ENCODE peak calls at places on chromosomes 1 and 21, in five cellular contexts. U, J, G, A and M are unnamed samples.

GRCh38 chr1:33275200-33275599 is 18.9 kb downstream of the ZNF362 start:
- DNase-seq in G (no peak), U (no peak), J (no peak), A (no peak), M (no peak)

GRCh38 chr1:6209661-6210605 is 4.0 kb downstream of the RNF207 start:
- DNase-seq in A (no peak), J (no peak), G (no peak), U (no peak), M (no peak)

GRCh38 chr1:230753586-230754251 is 6.5 kb downstream of the CAPN9 start:
- DNase-seq in A (peak; percentile 74), J (peak; percentile 71), U (peak; percentile 85), G (peak; percentile 56), M (no peak)

GRCh38 chr1:231800071-231800470 is 173.5 kb downstream of the DISC1 start:
- DNase-seq in U (no peak), G (no peak), J (no peak), A (no peak), M (no peak)

GRCh38 chr1:247360991-247361721 is 29.5 kb upstream of the ZNF496 start:
- DNase-seq in U (no peak), J (peak; percentile 22), G (peak; percentile 79), A (no peak), M (no peak)

GRCh38 chr1:37656881-37657280 is 22.2 kb upstream of the RSPO1 start:
- DNase-seq in G (no peak), U (no peak), A (no peak), J (no peak), M (no peak)

GRCh38 chr1:183881387-183882084 is 76.6 kb downstream of the RGL1 start:
- DNase-seq in A (peak; percentile 65), J (no peak), G (peak; percentile 81), U (peak; percentile 84), M (peak; percentile 72)

GRCh38 chr1:97137862-97138514 is 416.4 kb downstream of the PTBP2 start:
- DNase-seq in G (peak; percentile 69), U (peak; percentile 40), A (no peak), J (peak; percentile 10), M (no peak)

GRCh38 chr1:166840309-166841302 is 1.3 kb downstream of the POGK start:
- DNase-seq in A (peak; percentile 67), G (no peak), U (no peak), J (peak; percentile 30), M (peak; percentile 42)

GRCh38 chr1:86912501-86912900 is 1.4 kb downstream of the SELENOF start:
- DNase-seq in U (no peak), J (no peak), A (no peak), G (no peak), M (no peak)

GRCh38 chr1:162019006-162019405 is 4.7 kb downstream of the OLFML2B start:
- DNase-seq in A (no peak), U (no peak), J (no peak), G (no peak), M (no peak)

GRCh38 chr1:154961207-154961496 is 430 bp downstream of the PYGO2 start:
- DNase-seq in G (no peak), J (no peak), A (no peak), U (no peak), M (peak; percentile 74)

GRCh38 chr1:7552402-7552801 is 218.7 kb upstream of the VAMP3 start:
- DNase-seq in G (no peak), U (no peak), J (no peak), A (no peak), M (peak; percentile 65)

DNA sequence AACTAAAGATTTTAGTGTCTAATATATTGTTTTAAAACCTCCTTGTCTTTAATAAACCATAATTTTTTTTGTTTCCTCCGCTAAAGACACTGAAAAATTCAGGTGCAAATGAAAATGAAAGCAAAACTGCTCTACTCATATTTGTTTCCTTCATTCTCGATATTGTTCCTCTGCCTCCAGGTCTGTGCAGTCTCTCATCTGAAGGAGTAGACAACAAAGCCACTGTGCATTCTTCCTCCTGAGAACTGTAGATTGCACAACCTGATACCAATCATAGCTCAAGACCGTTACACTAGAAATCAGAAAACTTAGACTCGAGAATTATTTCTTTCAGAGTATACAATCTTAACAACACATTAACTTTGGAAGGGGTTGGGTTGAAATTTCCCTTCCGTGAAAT is 373.1 kb upstream of the CXADR start:
- DNase-seq in J (no peak), G (no peak), A (no peak), U (no peak), M (no peak)
- H3K27ac ChIP-seq in J (no peak overlapping the region), G (peak overlapping the region; percentile 79), A (no peak overlapping the region), U (no peak overlapping the region), M (no peak overlapping the region)

DNA sequence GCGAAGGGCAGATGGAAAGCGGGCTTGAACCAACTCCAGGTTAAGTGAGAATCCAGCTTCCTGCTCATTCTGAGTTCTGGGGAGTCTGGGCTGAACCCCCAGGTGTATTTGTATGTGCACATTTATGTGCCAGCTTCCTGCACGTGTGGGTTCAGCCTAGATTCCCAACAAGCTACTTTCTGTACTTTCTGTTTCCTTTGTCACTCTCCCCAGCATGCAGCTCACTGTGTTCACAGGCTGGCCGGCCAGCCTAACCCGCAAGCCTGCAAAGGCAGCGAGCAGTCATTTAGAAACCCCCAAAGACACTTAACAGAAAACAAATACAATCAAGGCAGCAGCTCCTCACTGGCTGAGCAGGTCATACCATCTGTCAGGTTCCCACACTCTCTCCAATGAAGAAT is 1.2 kb upstream of the IL19 start:
- DNase-seq in U (no peak), A (peak; percentile 34), G (no peak), J (peak; percentile 35), M (no peak)
- H3K4me3 ChIP-seq in U (no peak overlapping the region), A (no peak overlapping the region), G (no peak overlapping the region), J (no peak overlapping the region), M (no peak overlapping the region)

DNA sequence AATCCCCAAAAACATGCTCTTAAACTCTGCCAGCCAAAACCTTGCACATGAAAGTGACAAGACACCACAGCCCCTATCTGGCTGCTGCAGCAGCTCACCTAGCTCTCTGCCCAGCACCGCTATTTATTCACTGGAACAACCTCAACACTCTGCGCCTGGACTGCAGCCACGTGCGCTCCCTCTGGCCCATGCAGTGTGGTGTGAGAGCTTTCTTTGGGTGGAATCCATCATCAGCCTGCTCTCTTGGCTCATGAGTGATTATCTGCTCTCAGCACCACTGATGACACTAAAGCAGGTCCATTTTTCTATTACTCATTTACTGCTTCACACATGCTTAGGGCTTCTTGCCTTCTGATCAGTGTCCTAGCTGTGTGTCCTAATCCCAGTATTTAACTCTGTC is 11.4 kb downstream of the KCNJ6 start:
- DNase-seq in J (no peak), G (no peak), U (no peak), A (no peak), M (no peak)
- H3K27ac ChIP-seq in J (no peak overlapping the region), G (no peak overlapping the region), U (no peak overlapping the region), A (no peak overlapping the region), M (no peak overlapping the region)

DNA sequence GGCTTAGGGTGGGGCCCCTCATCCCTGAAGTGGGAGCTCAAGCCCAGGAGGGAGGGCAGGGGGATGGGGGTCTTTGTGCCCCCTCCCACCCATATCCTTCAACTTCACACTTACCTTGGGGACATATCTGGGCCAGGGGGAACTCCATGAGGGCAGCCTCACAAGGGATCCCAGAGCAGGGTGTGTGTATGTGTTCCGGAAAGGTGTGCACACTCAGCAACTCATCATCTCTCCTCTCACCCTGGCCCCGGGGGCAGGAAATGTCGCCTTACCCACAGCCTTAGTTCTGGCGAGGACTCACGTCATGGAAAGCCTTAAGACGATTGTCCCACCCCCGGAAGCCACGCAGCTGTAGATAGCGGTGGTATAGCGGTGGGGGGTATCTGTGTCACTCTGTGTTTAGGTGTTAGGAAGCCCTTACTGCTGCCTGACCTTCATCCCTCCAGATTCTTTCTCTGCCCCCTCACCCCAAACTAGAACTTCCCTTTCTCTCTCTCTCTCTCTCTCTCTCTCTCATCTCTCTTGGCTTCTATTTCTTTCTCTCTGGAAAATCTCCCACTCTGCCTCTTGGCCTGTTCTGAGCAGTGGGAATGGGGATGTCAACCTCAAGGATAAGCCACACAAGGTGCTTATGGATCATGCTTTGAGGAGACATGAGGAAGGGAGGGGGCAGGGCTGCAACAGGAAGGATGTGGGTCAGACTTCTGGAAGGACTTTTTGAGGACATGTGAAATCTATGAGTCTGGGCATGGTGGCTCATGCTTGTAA is at the start of gene SH2D2A:
- DNase-seq in U (no peak), A (peak; percentile 65), J (peak; percentile 72), G (peak; percentile 42), M (peak; percentile 36)
- H3K4me3 ChIP-seq in U (no peak within 1 kb of the TSS), A (peak within 1 kb of the TSS; percentile 32), J (no peak within 1 kb of the TSS), G (no peak within 1 kb of the TSS), M (no peak within 1 kb of the TSS)

GRCh38 chr1:16978589-16979474 is 1.6 kb downstream of the MFAP2 start:
- DNase-seq in A (no peak), J (peak; percentile 29), U (peak; percentile 90), G (peak; percentile 81), M (no peak)
- H3K27ac ChIP-seq in A (no peak overlapping the region), J (peak overlapping the region; percentile 80), U (peak overlapping the region; percentile 34), G (peak overlapping the region; percentile 93), M (no peak overlapping the region)

GRCh38 chr1:22045604-22046228 is 6.8 kb upstream of the CDC42 start:
- DNase-seq in J (no peak), A (no peak), U (no peak), G (no peak), M (no peak)
- H3K4me3 ChIP-seq in J (no peak overlapping the region), A (no peak overlapping the region), U (no peak overlapping the region), G (no peak overlapping the region), M (no peak overlapping the region)